ENCODE peak calls at places on chromosome 19, in nine cellular contexts. J is endodermal cell, S is BE2C, H is fibroblast of villous mesenchyme, Z is PC-9, W is fibroblast of the aortic adventitia, Y is AG09309, E is mucosa of descending colon, M is cardiac fibroblast. Q is an unnamed sample.
A peak's percentile ranks its signal among the peaks of the same experiment; 100 is the strongest.

GRCh38 chr19:17775245-17775927 is 19.6 kb upstream of the B3GNT3 start:
- DNase-seq in H (peak; percentile 37), S (peak; percentile 80), Z (peak; percentile 57), Y (no peak), J (peak; percentile 91), W (peak; percentile 32), M (peak; percentile 38), E (peak; percentile 57), Q (no peak)

GRCh38 chr19:51783373-51783772 is 11.6 kb upstream of the FPR3 start:
- DNase-seq in J (peak; percentile 52), M (peak; percentile 51), S (no peak), H (peak; percentile 36), Z (no peak), Y (no peak), E (no peak), W (peak; percentile 30), Q (no peak)

GRCh38 chr19:35116085-35116801 is 620 bp downstream of the FXYD3 start:
- DNase-seq in H (no peak), W (no peak), M (no peak), Y (no peak), J (no peak), E (peak; percentile 87), S (no peak), Z (peak; percentile 81), Q (no peak)

GRCh38 chr19:57056972-57057371 is 62.8 kb upstream of the USP29 start:
- DNase-seq in E (peak; percentile 60), Z (no peak), M (peak; percentile 57), Y (no peak), S (no peak), W (no peak), H (peak; percentile 73), J (no peak), Q (no peak)

GRCh38 chr19:28008695-28009094 is 1204.3 kb downstream of the UQCRFS1 start:
- DNase-seq in Y (no peak), W (no peak), M (no peak), S (no peak), J (peak; percentile 63), E (no peak), H (no peak), Z (no peak), Q (no peak)

GRCh38 chr19:55464669-55465068 is at the start of gene C19orf85:
- DNase-seq in Z (no peak), M (no peak), H (no peak), W (no peak), Y (no peak), S (no peak), E (no peak), J (peak; percentile 89), Q (no peak)

GRCh38 chr19:28710278-28710677 is 502.7 kb downstream of the UQCRFS1 start:
- DNase-seq in E (no peak), Z (peak; percentile 46), W (peak; percentile 87), Y (peak; percentile 52), S (no peak), H (peak; percentile 60), M (peak; percentile 77), J (no peak), Q (no peak)

GRCh38 chr19:31930401-31930800 is 415.0 kb upstream of the ZNF507 start:
- DNase-seq in J (no peak), S (no peak), M (no peak), E (no peak), W (no peak), H (no peak), Z (no peak), Y (no peak), Q (no peak)

GRCh38 chr19:35373492-35373891 is 2.6 kb downstream of the GPR42 start:
- DNase-seq in S (no peak), J (no peak), W (no peak), E (no peak), Y (no peak), H (no peak), M (no peak), Z (no peak), Q (no peak)

GRCh38 chr19:449916-450315 is 10.9 kb downstream of the SHC2 start:
- DNase-seq in H (no peak), Z (no peak), W (no peak), Y (no peak), J (no peak), S (no peak), M (no peak), E (no peak), Q (no peak)

GRCh38 chr19:14114854-14115253 is 2.7 kb downstream of the PRKACA start:
- DNase-seq in W (no peak), J (peak; percentile 83), S (peak; percentile 61), Z (peak; percentile 30), M (peak; percentile 40), E (peak; percentile 75), H (no peak), Y (no peak), Q (no peak)

GRCh38 chr19:11420429-11420893 is 1.3 kb upstream of the RGL3 start:
- DNase-seq in Y (no peak), M (peak; percentile 61), S (no peak), E (peak; percentile 43), J (peak; percentile 66), Z (no peak), H (peak; percentile 85), W (peak; percentile 27), Q (no peak)

GRCh38 chr19:9406798-9407352 is 28.5 kb downstream of the ZNF266 start:
- DNase-seq in Y (peak; percentile 46), Z (peak; percentile 56), H (peak; percentile 88), E (peak; percentile 60), W (peak; percentile 86), M (peak; percentile 89), S (peak; percentile 97), J (no peak), Q (no peak)

GRCh38 chr19:32829345-32829896 is 40.1 kb downstream of the SLC7A9 start:
- DNase-seq in Y (no peak), H (no peak), Z (no peak), M (no peak), S (no peak), E (no peak), J (no peak), W (no peak), Q (no peak)

GRCh38 chr19:51375504-51376221 is 3.2 kb upstream of the NKG7 start:
- DNase-seq in Y (no peak), W (no peak), H (no peak), E (no peak), S (no peak), M (no peak), J (no peak), Z (no peak), Q (no peak)

GRCh38 chr19:35710784-35711723 is 6.7 kb downstream of the ZBTB32 start:
- DNase-seq in E (no peak), Y (no peak), H (no peak), M (no peak), Z (no peak), S (no peak), W (no peak), J (no peak), Q (no peak)

GRCh38 chr19:21130097-21130775 is 11.6 kb upstream of the ZNF431 start:
- DNase-seq in J (no peak), S (no peak), E (no peak), W (no peak), Z (peak; percentile 70), Y (no peak), H (no peak), M (no peak), Q (no peak)

GRCh38 chr19:30148039-30148438 is 206.0 kb downstream of the URI1 start:
- DNase-seq in Y (no peak), Z (no peak), W (no peak), M (no peak), E (no peak), H (no peak), J (no peak), S (no peak), Q (no peak)

GRCh38 chr19:41785653-41786052 is 10.7 kb upstream of the CEACAM3 start:
- DNase-seq in H (peak; percentile 68), Z (peak; percentile 79), M (peak; percentile 77), W (peak; percentile 72), J (peak; percentile 88), S (peak; percentile 59), Y (peak; percentile 14), E (peak; percentile 59), Q (no peak)

GRCh38 chr19:15453906-15454305 is 4.2 kb upstream of the WIZ start:
- DNase-seq in Z (no peak), J (no peak), Y (no peak), W (no peak), S (no peak), M (no peak), H (no peak), E (no peak), Q (no peak)

GRCh38 chr19:15455996-15456395 is 6.2 kb upstream of the WIZ start:
- DNase-seq in M (no peak), E (no peak), H (no peak), S (no peak), W (no peak), Z (no peak), J (no peak), Y (no peak), Q (no peak)

GRCh38 chr19:15452111-15453047 is 2.6 kb upstream of the WIZ start:
- DNase-seq in E (peak; percentile 90), S (peak; percentile 99), H (peak; percentile 86), M (peak; percentile 89), Z (peak; percentile 87), W (peak; percentile 71), Y (no peak), J (peak; percentile 99), Q (peak; percentile 49)

GRCh38 chr19:15453091-15453498 is 3.3 kb upstream of the WIZ start:
- DNase-seq in Z (no peak), Y (no peak), W (no peak), M (peak; percentile 17), E (no peak), S (no peak), H (no peak), J (peak; percentile 78), Q (no peak)

GRCh38 chr19:15454371-15454800 is 4.6 kb upstream of the WIZ start:
- DNase-seq in M (no peak), E (no peak), J (no peak), Z (no peak), S (no peak), Y (no peak), H (no peak), W (no peak), Q (no peak)
- TF ChIP-seq CTCF in M (peak; percentile 37), E (no peak), J (peak; percentile 64), Z (peak; percentile 43), S (peak; percentile 32), Y (peak; percentile 28), H (peak; percentile 13), W (peak; percentile 33), Q (no peak)

GRCh38 chr19:45608948-45609347 is 6.9 kb upstream of the GPR4 start:
- DNase-seq in Z (no peak), M (no peak), S (no peak), E (no peak), H (no peak), J (no peak), W (no peak), Y (no peak), Q (no peak)
- TF ChIP-seq CTCF in Z (no peak), M (no peak), S (no peak), E (no peak), H (no peak), J (no peak), W (no peak), Y (no peak), Q (no peak)

GRCh38 chr19:44587863-44588752 is 25.3 kb upstream of the IGSF23 start:
- DNase-seq in Z (peak; percentile 99), Y (peak; percentile 90), M (peak; percentile 85), W (peak; percentile 96), E (no peak), J (no peak), H (peak; percentile 89), S (no peak), Q (no peak)
- TF ChIP-seq CTCF in Z (peak; percentile 75), Y (peak; percentile 45), M (peak; percentile 32), W (peak; percentile 51), E (no peak), J (no peak), H (peak; percentile 44), S (peak; percentile 15), Q (no peak)

GRCh38 chr19:46900341-46900740 is 39.5 kb downstream of the ARHGAP35 start:
- DNase-seq in J (peak; percentile 16), M (no peak), S (no peak), Y (no peak), W (no peak), E (no peak), H (no peak), Z (peak; percentile 63), Q (no peak)
- TF ChIP-seq CTCF in J (no peak), M (no peak), S (no peak), Y (no peak), W (no peak), E (no peak), H (no peak), Z (no peak), Q (no peak)

Q was measured in thoracic aorta.